ENCODE peak calls at places on chromosome 13, in nine cellular contexts. One of them, this sample, is unnamed.

GRCh38 chr13:22082030-22082429 is 411.2 kb downstream of the FGF9 start:
- DNase-seq in colonic mucosa: no peak
- DNase-seq in AG09309: no peak
- DNase-seq in Caco-2: peak
- DNase-seq in upper lobe of right lung: no peak
- DNase-seq in PC-3: no peak
- DNase-seq in GM12864: no peak
- DNase-seq in body of pancreas: no peak
- DNase-seq in HFF-Myc: no peak
- DNase-seq in this sample: no peak

GRCh38 chr13:40922437-40923040 is 96.6 kb downstream of the ELF1 start:
- DNase-seq in colonic mucosa: peak
- DNase-seq in AG09309: no peak
- DNase-seq in Caco-2: peak
- DNase-seq in upper lobe of right lung: peak
- DNase-seq in PC-3: no peak
- DNase-seq in GM12864: no peak
- DNase-seq in body of pancreas: peak
- DNase-seq in HFF-Myc: no peak
- DNase-seq in this sample: no peak

GRCh38 chr13:24063281-24063851 is 97.2 kb upstream of the SPATA13 start:
- DNase-seq in colonic mucosa: no peak
- DNase-seq in AG09309: no peak
- DNase-seq in Caco-2: no peak
- DNase-seq in upper lobe of right lung: no peak
- DNase-seq in PC-3: no peak
- DNase-seq in GM12864: no peak
- DNase-seq in body of pancreas: no peak
- DNase-seq in HFF-Myc: no peak
- DNase-seq in this sample: peak

GRCh38 chr13:65966991-65967451 is 1263.1 kb downstream of the PCDH9 start:
- DNase-seq in colonic mucosa: no peak
- DNase-seq in AG09309: no peak
- DNase-seq in Caco-2: peak
- DNase-seq in upper lobe of right lung: no peak
- DNase-seq in PC-3: peak
- DNase-seq in GM12864: no peak
- DNase-seq in body of pancreas: no peak
- DNase-seq in HFF-Myc: peak
- DNase-seq in this sample: peak

GRCh38 chr13:25882732-25883357 is 169.0 kb downstream of the SHISA2 start:
- DNase-seq in colonic mucosa: no peak
- DNase-seq in AG09309: no peak
- DNase-seq in Caco-2: no peak
- DNase-seq in upper lobe of right lung: no peak
- DNase-seq in PC-3: no peak
- DNase-seq in GM12864: no peak
- DNase-seq in body of pancreas: no peak
- DNase-seq in HFF-Myc: no peak
- DNase-seq in this sample: no peak

GRCh38 chr13:26934096-26934495 is 173.5 kb upstream of the GPR12 start:
- DNase-seq in colonic mucosa: no peak
- DNase-seq in AG09309: no peak
- DNase-seq in Caco-2: no peak
- DNase-seq in upper lobe of right lung: no peak
- DNase-seq in PC-3: no peak
- DNase-seq in GM12864: no peak
- DNase-seq in body of pancreas: no peak
- DNase-seq in HFF-Myc: no peak
- DNase-seq in this sample: no peak

GRCh38 chr13:99536023-99536422 is 34.8 kb downstream of the TM9SF2 start:
- DNase-seq in colonic mucosa: no peak
- DNase-seq in AG09309: no peak
- DNase-seq in Caco-2: no peak
- DNase-seq in upper lobe of right lung: no peak
- DNase-seq in PC-3: no peak
- DNase-seq in GM12864: no peak
- DNase-seq in body of pancreas: no peak
- DNase-seq in HFF-Myc: no peak
- DNase-seq in this sample: no peak

GRCh38 chr13:97226013-97226412 is 3.9 kb downstream of the MBNL2 start:
- DNase-seq in colonic mucosa: no peak
- DNase-seq in AG09309: no peak
- DNase-seq in Caco-2: no peak
- DNase-seq in upper lobe of right lung: no peak
- DNase-seq in PC-3: no peak
- DNase-seq in GM12864: no peak
- DNase-seq in body of pancreas: peak
- DNase-seq in HFF-Myc: no peak
- DNase-seq in this sample: no peak

GRCh38 chr13:79405501-79405830 is 589 bp downstream of the RBM26 start:
- DNase-seq in colonic mucosa: peak
- DNase-seq in AG09309: no peak
- DNase-seq in Caco-2: no peak
- DNase-seq in upper lobe of right lung: no peak
- DNase-seq in PC-3: no peak
- DNase-seq in GM12864: no peak
- DNase-seq in body of pancreas: no peak
- DNase-seq in HFF-Myc: no peak
- DNase-seq in this sample: peak

GRCh38 chr13:74074723-74075122 is 59.5 kb downstream of the KLF12 start:
- DNase-seq in colonic mucosa: no peak
- DNase-seq in AG09309: no peak
- DNase-seq in Caco-2: no peak
- DNase-seq in upper lobe of right lung: no peak
- DNase-seq in PC-3: peak
- DNase-seq in GM12864: no peak
- DNase-seq in body of pancreas: no peak
- DNase-seq in HFF-Myc: no peak
- DNase-seq in this sample: peak

GRCh38 chr13:99217461-99218101 is 16.9 kb downstream of the UBAC2 start:
- DNase-seq in colonic mucosa: no peak
- DNase-seq in AG09309: no peak
- DNase-seq in Caco-2: no peak
- DNase-seq in upper lobe of right lung: no peak
- DNase-seq in PC-3: no peak
- DNase-seq in GM12864: no peak
- DNase-seq in body of pancreas: no peak
- DNase-seq in HFF-Myc: no peak
- DNase-seq in this sample: no peak

GRCh38 chr13:58181111-58181510 is 549.6 kb downstream of the PCDH17 start:
- DNase-seq in colonic mucosa: no peak
- DNase-seq in AG09309: no peak
- DNase-seq in Caco-2: no peak
- DNase-seq in upper lobe of right lung: no peak
- DNase-seq in PC-3: no peak
- DNase-seq in GM12864: no peak
- DNase-seq in body of pancreas: no peak
- DNase-seq in HFF-Myc: no peak
- DNase-seq in this sample: no peak

GRCh38 chr13:42561752-42562467 is 12.0 kb upstream of the TNFSF11 start:
- DNase-seq in colonic mucosa: no peak
- DNase-seq in AG09309: no peak
- DNase-seq in Caco-2: no peak
- DNase-seq in upper lobe of right lung: no peak
- DNase-seq in PC-3: peak
- DNase-seq in GM12864: no peak
- DNase-seq in body of pancreas: no peak
- DNase-seq in HFF-Myc: no peak
- DNase-seq in this sample: no peak

GRCh38 chr13:25203256-25203794 is 31.2 kb upstream of the AMER2 start:
- DNase-seq in colonic mucosa: no peak
- DNase-seq in AG09309: no peak
- DNase-seq in Caco-2: no peak
- DNase-seq in upper lobe of right lung: no peak
- DNase-seq in PC-3: no peak
- DNase-seq in GM12864: no peak
- DNase-seq in body of pancreas: no peak
- DNase-seq in HFF-Myc: no peak
- DNase-seq in this sample: no peak

GRCh38 chr13:24097667-24098066 is 62.9 kb upstream of the SPATA13 start:
- DNase-seq in colonic mucosa: no peak
- DNase-seq in AG09309: no peak
- DNase-seq in Caco-2: no peak
- DNase-seq in upper lobe of right lung: no peak
- DNase-seq in PC-3: no peak
- DNase-seq in GM12864: no peak
- DNase-seq in body of pancreas: no peak
- DNase-seq in HFF-Myc: no peak
- DNase-seq in this sample: no peak

GRCh38 chr13:113585828-113586355 is 1.3 kb downstream of the TFDP1 start:
- DNase-seq in colonic mucosa: peak
- DNase-seq in AG09309: no peak
- DNase-seq in Caco-2: peak
- DNase-seq in upper lobe of right lung: peak
- DNase-seq in PC-3: no peak
- DNase-seq in GM12864: no peak
- DNase-seq in body of pancreas: no peak
- DNase-seq in HFF-Myc: no peak
- DNase-seq in this sample: no peak

GRCh38 chr13:73092831-73093230 is 34.0 kb downstream of the KLF5 start:
- DNase-seq in colonic mucosa: no peak
- DNase-seq in AG09309: no peak
- DNase-seq in Caco-2: no peak
- DNase-seq in upper lobe of right lung: no peak
- DNase-seq in PC-3: no peak
- DNase-seq in GM12864: no peak
- DNase-seq in body of pancreas: no peak
- DNase-seq in HFF-Myc: no peak
- DNase-seq in this sample: no peak

GRCh38 chr13:33761744-33762143 is 56.2 kb upstream of the RFC3 start:
- DNase-seq in colonic mucosa: no peak
- DNase-seq in AG09309: no peak
- DNase-seq in Caco-2: no peak
- DNase-seq in upper lobe of right lung: no peak
- DNase-seq in PC-3: peak
- DNase-seq in GM12864: no peak
- DNase-seq in body of pancreas: no peak
- DNase-seq in HFF-Myc: no peak
- DNase-seq in this sample: no peak

GRCh38 chr13:105806335-105806920 is 729.0 kb downstream of the EFNB2 start:
- DNase-seq in colonic mucosa: no peak
- DNase-seq in AG09309: no peak
- DNase-seq in Caco-2: no peak
- DNase-seq in upper lobe of right lung: no peak
- DNase-seq in PC-3: no peak
- DNase-seq in GM12864: no peak
- DNase-seq in body of pancreas: no peak
- DNase-seq in HFF-Myc: no peak
- DNase-seq in this sample: peak
- H3K4me3 ChIP-seq in colonic mucosa: no peak
- H3K4me3 ChIP-seq in AG09309: no peak
- H3K4me3 ChIP-seq in Caco-2: no peak
- H3K4me3 ChIP-seq in upper lobe of right lung: no peak
- H3K4me3 ChIP-seq in PC-3: no peak
- H3K4me3 ChIP-seq in GM12864: no peak
- H3K4me3 ChIP-seq in body of pancreas: no peak
- H3K4me3 ChIP-seq in HFF-Myc: no peak
- H3K4me3 ChIP-seq in this sample: no peak

GRCh38 chr13:36275190-36276002 is 22.2 kb downstream of the CCDC169 start:
- DNase-seq in colonic mucosa: peak
- DNase-seq in AG09309: peak
- DNase-seq in Caco-2: no peak
- DNase-seq in upper lobe of right lung: no peak
- DNase-seq in PC-3: peak
- DNase-seq in GM12864: no peak
- DNase-seq in body of pancreas: no peak
- DNase-seq in HFF-Myc: no peak
- DNase-seq in this sample: peak
- TF ChIP-seq CTCF in colonic mucosa: peak
- TF ChIP-seq CTCF in AG09309: peak
- TF ChIP-seq CTCF in Caco-2: peak
- TF ChIP-seq CTCF in upper lobe of right lung: peak
- TF ChIP-seq CTCF in PC-3: peak
- TF ChIP-seq CTCF in GM12864: peak
- TF ChIP-seq CTCF in body of pancreas: peak
- TF ChIP-seq CTCF in HFF-Myc: peak
- TF ChIP-seq CTCF in this sample: peak

DNA sequence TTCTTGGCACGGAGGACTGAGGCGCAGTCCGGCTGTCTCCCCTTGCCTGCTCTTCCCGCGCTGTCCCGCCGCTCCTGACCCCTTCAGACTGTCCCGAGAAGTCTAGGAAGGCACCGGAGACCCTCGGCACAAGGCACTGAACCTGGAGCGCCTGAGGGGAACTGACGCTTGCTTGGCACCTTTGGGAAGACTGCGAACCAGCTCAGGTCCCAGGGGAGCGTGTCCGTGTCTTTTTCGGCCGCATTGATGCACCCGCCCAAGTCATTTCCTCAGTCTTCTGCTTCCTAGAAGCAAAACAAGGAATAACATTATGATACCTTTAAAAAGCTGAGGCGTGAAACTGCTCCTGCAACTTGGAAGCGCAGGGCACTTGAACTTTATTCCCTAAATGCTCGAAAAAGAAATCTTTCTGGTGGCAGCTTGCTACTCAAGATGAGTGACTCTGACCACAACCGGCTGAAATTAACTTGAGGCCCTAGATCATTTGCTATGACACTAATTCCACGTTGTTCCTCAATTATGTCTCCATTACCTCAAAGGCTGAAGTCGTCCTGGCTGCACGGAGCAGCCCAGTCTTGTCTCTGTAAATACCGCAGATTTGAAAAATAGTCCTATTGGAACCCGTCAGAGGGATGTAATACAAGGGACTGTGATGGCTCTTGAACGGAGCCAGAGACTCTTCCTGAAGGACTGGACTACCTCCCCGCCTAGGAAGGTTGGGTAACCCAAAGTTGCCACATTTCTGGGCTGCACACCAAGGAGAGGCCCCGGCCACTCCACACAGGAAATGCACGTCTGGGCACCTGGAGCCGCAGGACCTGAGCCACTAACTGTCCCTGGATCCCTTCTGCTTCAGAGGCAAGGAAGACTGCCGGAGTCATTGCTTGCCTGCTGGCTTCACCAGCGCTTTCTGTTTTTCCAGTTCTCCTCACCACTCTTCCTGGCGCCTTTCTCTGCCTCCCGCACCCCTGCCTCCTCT is 947 bp upstream of the FLT1 start:
- DNase-seq in colonic mucosa: no peak
- DNase-seq in AG09309: no peak
- DNase-seq in Caco-2: no peak
- DNase-seq in upper lobe of right lung: peak
- DNase-seq in PC-3: no peak
- DNase-seq in GM12864: no peak
- DNase-seq in body of pancreas: no peak
- DNase-seq in HFF-Myc: no peak
- DNase-seq in this sample: peak
- H3K4me3 ChIP-seq in colonic mucosa: peak
- H3K4me3 ChIP-seq in AG09309: peak
- H3K4me3 ChIP-seq in Caco-2: peak
- H3K4me3 ChIP-seq in upper lobe of right lung: peak
- H3K4me3 ChIP-seq in PC-3: no peak
- H3K4me3 ChIP-seq in GM12864: no peak
- H3K4me3 ChIP-seq in body of pancreas: no peak
- H3K4me3 ChIP-seq in HFF-Myc: peak
- H3K4me3 ChIP-seq in this sample: peak

DNA sequence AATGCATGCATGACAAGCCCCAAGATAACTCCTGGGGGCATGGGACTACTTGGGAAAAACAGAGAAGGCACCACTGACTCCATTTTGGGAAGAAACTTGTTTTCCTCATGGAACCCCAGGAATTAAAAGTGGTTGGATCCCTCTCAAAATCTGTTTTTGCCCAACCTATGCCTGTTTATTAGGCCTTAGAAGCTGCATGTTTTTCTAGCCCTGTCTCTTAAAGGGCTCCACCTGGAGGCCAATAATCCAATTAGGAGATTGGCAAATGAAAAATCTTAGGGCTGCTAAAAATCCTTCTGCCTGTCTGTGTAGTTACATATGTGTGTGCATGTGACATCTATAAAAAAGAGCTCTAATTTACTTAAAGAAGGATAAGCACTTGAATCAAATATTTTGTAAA is 26.9 kb downstream of the MED4 start:
- DNase-seq in colonic mucosa: no peak
- DNase-seq in AG09309: no peak
- DNase-seq in Caco-2: no peak
- DNase-seq in upper lobe of right lung: no peak
- DNase-seq in PC-3: no peak
- DNase-seq in GM12864: no peak
- DNase-seq in body of pancreas: no peak
- DNase-seq in HFF-Myc: no peak
- DNase-seq in this sample: no peak
- TF ChIP-seq CTCF in colonic mucosa: no peak
- TF ChIP-seq CTCF in AG09309: no peak
- TF ChIP-seq CTCF in Caco-2: no peak
- TF ChIP-seq CTCF in upper lobe of right lung: no peak
- TF ChIP-seq CTCF in PC-3: no peak
- TF ChIP-seq CTCF in GM12864: no peak
- TF ChIP-seq CTCF in body of pancreas: no peak
- TF ChIP-seq CTCF in HFF-Myc: no peak
- TF ChIP-seq CTCF in this sample: no peak

This sample was measured in fibroblast of pulmonary artery.